ENCODE peak calls at places on chromosomes 13 and 19, in eight cellular contexts. X is GM03348; F is stomach; E is stimulated activated CD4-positive, alpha-beta T cell treated with anti-CD3 and anti-CD28 coated beads, TNF-alpha, amount 100 ng/mL, for 24 hours; Z is NCI-H1092 treated with DMSO at 0.1 percent for 48 hours; S is GM04504; M is RWPE1; T is Right ventricle myocardium superior. U is an unnamed sample.

GRCh38 chr19:12938536-12939291 is at the start of gene CALR:
- DNase-seq in X (peak), F (no peak), E (no peak), Z (no peak), S (no peak), M (no peak), T (no peak), U (no peak)

GRCh38 chr13:76349700-76350099 is 536.5 kb downstream of the KCTD12 start:
- DNase-seq in X (no peak), F (no peak), E (no peak), Z (no peak), S (no peak), M (no peak), T (no peak), U (no peak)

GRCh38 chr19:13281567-13282291 is 131.5 kb downstream of the IER2 start:
- DNase-seq in X (peak), F (no peak), E (no peak), Z (no peak), S (no peak), M (no peak), T (no peak), U (no peak)

GRCh38 chr13:27968316-27969072 is 621 bp downstream of the CDX2 start:
- DNase-seq in X (no peak), F (peak), E (no peak), Z (peak), S (no peak), M (no peak), T (no peak), U (no peak)

GRCh38 chr13:37202264-37202663 is 96.8 kb upstream of the CSNK1A1L start:
- DNase-seq in X (peak), F (no peak), E (no peak), Z (no peak), S (no peak), M (no peak), T (no peak), U (no peak)

GRCh38 chr19:42397315-42398166 is 7.4 kb upstream of the CNFN start:
- DNase-seq in X (no peak), F (no peak), E (no peak), Z (no peak), S (no peak), M (no peak), T (no peak), U (no peak)

GRCh38 chr19:16073481-16073880 is 2.8 kb upstream of the TPM4 start:
- DNase-seq in X (no peak), F (no peak), E (no peak), Z (no peak), S (no peak), M (no peak), T (no peak), U (no peak)

GRCh38 chr19:31553844-31554215 is 204.6 kb upstream of the TSHZ3 start:
- DNase-seq in X (no peak), F (no peak), E (no peak), Z (no peak), S (no peak), M (no peak), T (no peak), U (no peak)

GRCh38 chr19:35135389-35135909 is 590 bp upstream of the LGI4 start:
- DNase-seq in X (peak), F (peak), E (peak), Z (no peak), S (no peak), M (peak), T (peak), U (peak)

GRCh38 chr19:1773173-1773572 is 19.9 kb downstream of the ONECUT3 start:
- DNase-seq in X (no peak), F (no peak), E (no peak), Z (no peak), S (no peak), M (peak), T (no peak), U (no peak)

GRCh38 chr19:18304194-18304495 is 18.7 kb downstream of the LSM4 start:
- DNase-seq in X (no peak), F (no peak), E (no peak), Z (no peak), S (no peak), M (no peak), T (peak), U (no peak)

GRCh38 chr13:43799191-43799590 is 12.4 kb upstream of the ENOX1 start:
- DNase-seq in X (no peak), F (no peak), E (no peak), Z (no peak), S (no peak), M (no peak), T (no peak), U (no peak)

GRCh38 chr13:30216111-30216510 is 91.2 kb downstream of the KATNAL1 start:
- DNase-seq in X (no peak), F (no peak), E (no peak), Z (no peak), S (no peak), M (no peak), T (no peak), U (no peak)

GRCh38 chr13:112441779-112442310 is 65.7 kb downstream of the SPACA7 start:
- DNase-seq in X (no peak), F (no peak), E (no peak), Z (no peak), S (no peak), M (no peak), T (no peak), U (no peak)

GRCh38 chr19:658916-659839 is 3.8 kb downstream of the RNF126 start:
- DNase-seq in X (peak), F (peak), E (no peak), Z (no peak), S (no peak), M (peak), T (peak), U (no peak)

GRCh38 chr19:32558607-32559228 is 22.3 kb upstream of the PDCD5 start:
- DNase-seq in X (no peak), F (no peak), E (no peak), Z (no peak), S (no peak), M (no peak), T (no peak), U (no peak)

GRCh38 chr19:23509686-23510450 is 114.6 kb upstream of the ZNF91 start:
- DNase-seq in X (no peak), F (no peak), E (no peak), Z (no peak), S (no peak), M (peak), T (no peak), U (no peak)

GRCh38 chr19:29934257-29934656 is 7.8 kb upstream of the URI1 start:
- DNase-seq in X (no peak), F (no peak), E (no peak), Z (no peak), S (no peak), M (no peak), T (no peak), U (no peak)

GRCh38 chr19:10654610-10655456 is 687 bp downstream of the ILF3 start:
- DNase-seq in X (peak), F (peak), E (peak), Z (peak), S (no peak), M (peak), T (peak), U (peak)

GRCh38 chr19:56341948-56342347 is 27.3 kb upstream of the ZSCAN5A start:
- DNase-seq in X (no peak), F (no peak), E (no peak), Z (no peak), S (no peak), M (no peak), T (no peak), U (no peak)

GRCh38 chr19:810077-810855 is 11.5 kb downstream of the PLPPR3 start:
- DNase-seq in X (no peak), F (no peak), E (no peak), Z (no peak), S (no peak), M (no peak), T (no peak), U (no peak)

GRCh38 chr13:30172593-30173300 is 134.6 kb downstream of the KATNAL1 start:
- DNase-seq in X (peak), F (no peak), E (no peak), Z (no peak), S (no peak), M (no peak), T (no peak), U (no peak)

GRCh38 chr13:95485045-95485517 is 67.4 kb upstream of the CLDN10 start:
- DNase-seq in X (peak), F (no peak), E (no peak), Z (no peak), S (no peak), M (peak), T (no peak), U (no peak)

GRCh38 chr19:48826606-48827020 is 9.7 kb downstream of the HSD17B14 start:
- DNase-seq in X (no peak), F (peak), E (no peak), Z (no peak), S (no peak), M (no peak), T (no peak), U (no peak)

GRCh38 chr19:31170046-31170445 is 179.2 kb downstream of the TSHZ3 start:
- DNase-seq in X (no peak), F (no peak), E (no peak), Z (no peak), S (no peak), M (no peak), T (no peak), U (no peak)

GRCh38 chr13:48178126-48178525 is 54.9 kb upstream of the ITM2B start:
- DNase-seq in X (no peak), F (no peak), E (no peak), Z (no peak), S (no peak), M (no peak), T (no peak), U (no peak)

GRCh38 chr19:1079566-1080111 is 12.7 kb downstream of the ARHGAP45 start:
- DNase-seq in X (no peak), F (no peak), E (no peak), Z (no peak), S (no peak), M (no peak), T (peak), U (no peak)

GRCh38 chr19:39183100-39183499 is 13.7 kb upstream of the NCCRP1 start:
- DNase-seq in X (peak), F (no peak), E (no peak), Z (no peak), S (no peak), M (no peak), T (no peak), U (no peak)

GRCh38 chr13:113786262-113786841 is 27.3 kb downstream of the TMEM255B start:
- DNase-seq in X (no peak), F (peak), E (no peak), Z (no peak), S (no peak), M (peak), T (no peak), U (no peak)

U was measured in NCI-H460.